ENCODE peak calls at places on chromosome 2, in nine cellular contexts. R, N, F, U, O, Y, G, Z and J are unnamed samples.

GRCh38 chr2:128505150-128505490 is 186.5 kb upstream of the HS6ST1 start:
- DNase-seq in Y (no peak), N (no peak), U (peak; percentile 76), G (peak; percentile 21), Z (no peak), O (no peak), F (no peak), R (no peak), J (no peak)

GRCh38 chr2:61538920-61539559 is 884 bp upstream of the XPO1 start:
- DNase-seq in N (peak; percentile 56), R (no peak), O (no peak), G (peak; percentile 29), U (no peak), Z (no peak), F (peak; percentile 10), Y (no peak), J (no peak)

GRCh38 chr2:239834143-239834542 is 191.0 kb downstream of the NDUFA10 start:
- DNase-seq in N (no peak), U (no peak), R (no peak), Y (no peak), Z (no peak), F (no peak), O (no peak), G (no peak), J (peak; percentile 53)

GRCh38 chr2:127161176-127162136 is 54.5 kb upstream of the BIN1 start:
- DNase-seq in G (no peak), Z (no peak), F (no peak), U (no peak), R (no peak), N (no peak), O (no peak), Y (no peak), J (no peak)

GRCh38 chr2:229170171-229170570 is 100.9 kb downstream of the PID1 start:
- DNase-seq in Y (no peak), F (no peak), G (no peak), N (no peak), U (no peak), Z (no peak), O (no peak), R (no peak), J (no peak)

GRCh38 chr2:197435598-197436435 is 989 bp upstream of the SF3B1 start:
- DNase-seq in F (no peak), U (no peak), R (no peak), G (no peak), O (no peak), N (no peak), Z (no peak), Y (no peak), J (no peak)

GRCh38 chr2:232459419-232460035 is 3.6 kb downstream of the ALPI start:
- DNase-seq in G (no peak), U (peak; percentile 53), R (no peak), Y (no peak), F (no peak), N (no peak), O (no peak), Z (no peak), J (no peak)

GRCh38 chr2:65366595-65367125 is 65.7 kb downstream of the SPRED2 start:
- DNase-seq in R (no peak), N (peak; percentile 96), F (peak; percentile 60), Y (peak; percentile 57), U (no peak), G (no peak), O (peak; percentile 58), Z (no peak), J (no peak)

GRCh38 chr2:108594132-108594981 is 60.1 kb downstream of the LIMS1 start:
- DNase-seq in Z (no peak), N (peak; percentile 81), Y (peak; percentile 10), O (peak; percentile 47), F (no peak), G (no peak), U (no peak), R (no peak), J (no peak)

GRCh38 chr2:222299926-222300724 is 1.3 kb upstream of the PAX3 start:
- DNase-seq in Y (no peak), Z (no peak), F (no peak), O (no peak), R (no peak), U (no peak), G (no peak), N (no peak), J (no peak)

GRCh38 chr2:229387815-229388214 is 116.7 kb upstream of the PID1 start:
- DNase-seq in U (no peak), F (no peak), N (no peak), Z (no peak), G (no peak), R (no peak), Y (no peak), O (no peak), J (no peak)

GRCh38 chr2:239444626-239445625 is 44.1 kb upstream of the HDAC4 start:
- DNase-seq in N (peak; percentile 38), O (no peak), Y (no peak), U (no peak), Z (no peak), G (no peak), R (no peak), F (no peak), J (peak; percentile 20)

GRCh38 chr2:217910875-217911212 is 92.0 kb downstream of the TNS1 start:
- DNase-seq in Y (no peak), G (no peak), N (no peak), R (no peak), U (no peak), O (no peak), F (no peak), Z (no peak), J (no peak)

GRCh38 chr2:241666627-241667400 is 19.8 kb downstream of the DTYMK start:
- DNase-seq in O (peak; percentile 21), Z (no peak), G (no peak), F (no peak), U (no peak), Y (no peak), N (no peak), R (peak; percentile 87), J (peak; percentile 64)

GRCh38 chr2:152504618-152505017 is 169.6 kb downstream of the FMNL2 start:
- DNase-seq in U (no peak), N (no peak), Y (peak; percentile 12), Z (no peak), R (no peak), O (no peak), F (no peak), G (no peak), J (no peak)

GRCh38 chr2:238202326-238203103 is 980 bp downstream of the ILKAP start:
- DNase-seq in Y (no peak), G (no peak), U (no peak), F (peak; percentile 19), O (peak; percentile 39), Z (no peak), R (peak; percentile 47), N (peak; percentile 56), J (no peak)

GRCh38 chr2:64362562-64363026 is 91.4 kb upstream of the LGALSL start:
- DNase-seq in R (no peak), Y (peak; percentile 93), G (no peak), O (no peak), U (no peak), Z (no peak), F (no peak), N (no peak), J (no peak)

GRCh38 chr2:100924122-100924519 is 78.0 kb upstream of the RPL31 start:
- DNase-seq in N (no peak), U (no peak), Z (no peak), O (no peak), F (no peak), G (no peak), R (no peak), Y (no peak), J (no peak)

GRCh38 chr2:61091485-61091884 is 25.8 kb downstream of the SANBR start:
- DNase-seq in G (no peak), O (no peak), Z (no peak), F (no peak), R (no peak), N (no peak), Y (no peak), U (no peak), J (no peak)

GRCh38 chr2:63598971-63599370 is 10.2 kb downstream of the MDH1 start:
- DNase-seq in F (no peak), U (no peak), O (no peak), Z (no peak), R (no peak), N (no peak), Y (no peak), G (no peak), J (no peak)

GRCh38 chr2:191245046-191245868 is at the start of gene MYO1B:
- DNase-seq in R (peak; percentile 83), O (peak; percentile 68), G (peak; percentile 66), Y (peak; percentile 83), N (peak; percentile 85), Z (peak; percentile 36), F (peak; percentile 76), U (peak; percentile 87), J (peak; percentile 90)

GRCh38 chr2:134469516-134470115 is 215.7 kb downstream of the MGAT5 start:
- DNase-seq in Z (no peak), R (no peak), Y (no peak), F (no peak), N (no peak), O (no peak), U (no peak), G (no peak), J (no peak)

GRCh38 chr2:42249887-42250286 is 80.7 kb downstream of the EML4 start:
- DNase-seq in R (no peak), F (no peak), G (no peak), N (no peak), O (no peak), Y (peak; percentile 30), U (no peak), Z (no peak), J (no peak)

GRCh38 chr2:20450201-20451108 is 3.6 kb downstream of the RHOB start:
- DNase-seq in O (no peak), G (no peak), N (peak; percentile 97), F (no peak), R (peak; percentile 30), Z (peak; percentile 79), U (peak; percentile 54), Y (no peak), J (peak; percentile 82)

GRCh38 chr2:48677450-48677849 is 59.8 kb downstream of the GTF2A1L start:
- DNase-seq in Z (no peak), F (no peak), G (no peak), U (no peak), Y (no peak), R (no peak), N (no peak), O (no peak), J (no peak)

GRCh38 chr2:152587187-152587947 is 129.9 kb downstream of the PRPF40A start:
- DNase-seq in Y (no peak), G (no peak), R (no peak), Z (no peak), U (no peak), F (no peak), N (no peak), O (no peak), J (no peak)

GRCh38 chr2:189982777-189983394 is 79.6 kb downstream of the MSTN start:
- DNase-seq in F (peak; percentile 49), G (no peak), R (no peak), O (no peak), Z (no peak), N (no peak), Y (no peak), U (no peak), J (no peak)

GRCh38 chr2:29114514-29114840 is 738 bp upstream of the CLIP4 start:
- DNase-seq in Y (no peak), Z (no peak), U (no peak), F (no peak), O (no peak), N (no peak), R (no peak), G (no peak), J (no peak)

GRCh38 chr2:145207884-145208283 is 688.0 kb upstream of the ZEB2 start:
- DNase-seq in N (no peak), G (no peak), F (no peak), Y (no peak), Z (no peak), U (no peak), R (no peak), O (no peak), J (no peak)

GRCh38 chr2:160209457-160209856 is 9.4 kb upstream of the ITGB6 start:
- DNase-seq in U (no peak), G (no peak), F (no peak), O (no peak), R (no peak), Z (no peak), Y (no peak), N (peak; percentile 84), J (no peak)

GRCh38 chr2:208648368-208648767 is 241.8 kb downstream of the PTH2R start:
- DNase-seq in Z (no peak), R (no peak), G (no peak), O (no peak), U (no peak), Y (no peak), F (no peak), N (no peak), J (no peak)